ENCODE peak calls at places on chromosomes 12 and 14, in six cellular contexts. One of them, this sample, is unnamed.

GRCh38 chr14:100532916-100533630 is 54.1 kb downstream of the BEGAIN start:
- DNase-seq in esophagus squamous epithelium: no peak
- DNase-seq in astrocyte of the spinal cord: peak
- DNase-seq in adrenal gland: peak
- DNase-seq in tibial nerve: peak
- DNase-seq in right lobe of liver: peak
- DNase-seq in this sample: no peak

GRCh38 chr12:94722664-94723063 is 72.3 kb upstream of the TMCC3 start:
- DNase-seq in esophagus squamous epithelium: no peak
- DNase-seq in astrocyte of the spinal cord: no peak
- DNase-seq in adrenal gland: no peak
- DNase-seq in tibial nerve: no peak
- DNase-seq in right lobe of liver: no peak
- DNase-seq in this sample: no peak

GRCh38 chr14:23483216-23483854 is 13.8 kb downstream of the NGDN start:
- DNase-seq in esophagus squamous epithelium: no peak
- DNase-seq in astrocyte of the spinal cord: no peak
- DNase-seq in adrenal gland: no peak
- DNase-seq in tibial nerve: no peak
- DNase-seq in right lobe of liver: no peak
- DNase-seq in this sample: no peak

GRCh38 chr12:47396902-47397663 is 308.7 kb downstream of the RPAP3 start:
- DNase-seq in esophagus squamous epithelium: no peak
- DNase-seq in astrocyte of the spinal cord: no peak
- DNase-seq in adrenal gland: no peak
- DNase-seq in tibial nerve: no peak
- DNase-seq in right lobe of liver: no peak
- DNase-seq in this sample: no peak

GRCh38 chr14:51630987-51631386 is 20.7 kb upstream of the FRMD6 start:
- DNase-seq in esophagus squamous epithelium: no peak
- DNase-seq in astrocyte of the spinal cord: no peak
- DNase-seq in adrenal gland: no peak
- DNase-seq in tibial nerve: no peak
- DNase-seq in right lobe of liver: no peak
- DNase-seq in this sample: no peak

GRCh38 chr14:89240414-89240813 is 176.6 kb downstream of the FOXN3 start:
- DNase-seq in esophagus squamous epithelium: no peak
- DNase-seq in astrocyte of the spinal cord: peak
- DNase-seq in adrenal gland: no peak
- DNase-seq in tibial nerve: no peak
- DNase-seq in right lobe of liver: no peak
- DNase-seq in this sample: no peak

GRCh38 chr14:100261621-100262020 is 22.7 kb downstream of the YY1 start:
- DNase-seq in esophagus squamous epithelium: no peak
- DNase-seq in astrocyte of the spinal cord: no peak
- DNase-seq in adrenal gland: no peak
- DNase-seq in tibial nerve: no peak
- DNase-seq in right lobe of liver: no peak
- DNase-seq in this sample: no peak

GRCh38 chr12:108854453-108855283 is 2.7 kb downstream of the SSH1 start:
- DNase-seq in esophagus squamous epithelium: no peak
- DNase-seq in astrocyte of the spinal cord: peak
- DNase-seq in adrenal gland: peak
- DNase-seq in tibial nerve: no peak
- DNase-seq in right lobe of liver: no peak
- DNase-seq in this sample: peak

GRCh38 chr12:106234513-106234912 is 13.3 kb downstream of the CKAP4 start:
- DNase-seq in esophagus squamous epithelium: no peak
- DNase-seq in astrocyte of the spinal cord: peak
- DNase-seq in adrenal gland: no peak
- DNase-seq in tibial nerve: no peak
- DNase-seq in right lobe of liver: no peak
- DNase-seq in this sample: no peak

GRCh38 chr14:94342334-94342934 is 19.3 kb upstream of the SERPINA6 start:
- DNase-seq in esophagus squamous epithelium: peak
- DNase-seq in astrocyte of the spinal cord: peak
- DNase-seq in adrenal gland: peak
- DNase-seq in tibial nerve: peak
- DNase-seq in right lobe of liver: peak
- DNase-seq in this sample: peak

GRCh38 chr12:26113853-26114719 is 10.8 kb downstream of the BHLHE41 start:
- DNase-seq in esophagus squamous epithelium: peak
- DNase-seq in astrocyte of the spinal cord: peak
- DNase-seq in adrenal gland: peak
- DNase-seq in tibial nerve: peak
- DNase-seq in right lobe of liver: peak
- DNase-seq in this sample: peak

GRCh38 chr14:68815288-68816182 is 22.7 kb upstream of the ZFP36L1 start:
- DNase-seq in esophagus squamous epithelium: no peak
- DNase-seq in astrocyte of the spinal cord: no peak
- DNase-seq in adrenal gland: peak
- DNase-seq in tibial nerve: no peak
- DNase-seq in right lobe of liver: peak
- DNase-seq in this sample: no peak

GRCh38 chr12:11839093-11839641 is 189.7 kb downstream of the ETV6 start:
- DNase-seq in esophagus squamous epithelium: no peak
- DNase-seq in astrocyte of the spinal cord: peak
- DNase-seq in adrenal gland: peak
- DNase-seq in tibial nerve: no peak
- DNase-seq in right lobe of liver: no peak
- DNase-seq in this sample: no peak

GRCh38 chr14:22553445-22553844 is 35.6 kb downstream of the DAD1 start:
- DNase-seq in esophagus squamous epithelium: no peak
- DNase-seq in astrocyte of the spinal cord: no peak
- DNase-seq in adrenal gland: no peak
- DNase-seq in tibial nerve: no peak
- DNase-seq in right lobe of liver: no peak
- DNase-seq in this sample: no peak

GRCh38 chr12:43848786-43849185 is 12.9 kb downstream of the TMEM117 start:
- DNase-seq in esophagus squamous epithelium: no peak
- DNase-seq in astrocyte of the spinal cord: no peak
- DNase-seq in adrenal gland: no peak
- DNase-seq in tibial nerve: no peak
- DNase-seq in right lobe of liver: no peak
- DNase-seq in this sample: no peak

GRCh38 chr12:118025168-118025567 is 8.7 kb downstream of the RFC5 start:
- DNase-seq in esophagus squamous epithelium: no peak
- DNase-seq in astrocyte of the spinal cord: no peak
- DNase-seq in adrenal gland: no peak
- DNase-seq in tibial nerve: no peak
- DNase-seq in right lobe of liver: no peak
- DNase-seq in this sample: no peak

GRCh38 chr14:88825503-88825902 is 1.1 kb downstream of the TTC8 start:
- DNase-seq in esophagus squamous epithelium: no peak
- DNase-seq in astrocyte of the spinal cord: no peak
- DNase-seq in adrenal gland: no peak
- DNase-seq in tibial nerve: no peak
- DNase-seq in right lobe of liver: no peak
- DNase-seq in this sample: no peak

GRCh38 chr14:104217486-104218360 is 79.3 kb downstream of the KIF26A start:
- DNase-seq in esophagus squamous epithelium: no peak
- DNase-seq in astrocyte of the spinal cord: no peak
- DNase-seq in adrenal gland: no peak
- DNase-seq in tibial nerve: no peak
- DNase-seq in right lobe of liver: peak
- DNase-seq in this sample: no peak

GRCh38 chr12:21502164-21502496 is 541 bp downstream of the GOLT1B start:
- DNase-seq in esophagus squamous epithelium: no peak
- DNase-seq in astrocyte of the spinal cord: peak
- DNase-seq in adrenal gland: peak
- DNase-seq in tibial nerve: no peak
- DNase-seq in right lobe of liver: no peak
- DNase-seq in this sample: no peak

GRCh38 chr14:105161964-105162363 is 6.6 kb downstream of the JAG2 start:
- DNase-seq in esophagus squamous epithelium: no peak
- DNase-seq in astrocyte of the spinal cord: no peak
- DNase-seq in adrenal gland: no peak
- DNase-seq in tibial nerve: no peak
- DNase-seq in right lobe of liver: no peak
- DNase-seq in this sample: no peak

GRCh38 chr12:93879476-93880376 is 202.6 kb downstream of the CRADD start:
- DNase-seq in esophagus squamous epithelium: no peak
- DNase-seq in astrocyte of the spinal cord: peak
- DNase-seq in adrenal gland: no peak
- DNase-seq in tibial nerve: no peak
- DNase-seq in right lobe of liver: no peak
- DNase-seq in this sample: no peak

GRCh38 chr14:101734241-101734847 is 27.2 kb upstream of the PPP2R5C start:
- DNase-seq in esophagus squamous epithelium: no peak
- DNase-seq in astrocyte of the spinal cord: no peak
- DNase-seq in adrenal gland: no peak
- DNase-seq in tibial nerve: no peak
- DNase-seq in right lobe of liver: no peak
- DNase-seq in this sample: no peak

GRCh38 chr14:76844223-76844622 is 18.0 kb downstream of the LRRC74A start:
- DNase-seq in esophagus squamous epithelium: no peak
- DNase-seq in astrocyte of the spinal cord: peak
- DNase-seq in adrenal gland: peak
- DNase-seq in tibial nerve: no peak
- DNase-seq in right lobe of liver: peak
- DNase-seq in this sample: no peak

GRCh38 chr12:121397521-121397920 is 2.4 kb upstream of the RNF34 start:
- DNase-seq in esophagus squamous epithelium: no peak
- DNase-seq in astrocyte of the spinal cord: no peak
- DNase-seq in adrenal gland: no peak
- DNase-seq in tibial nerve: no peak
- DNase-seq in right lobe of liver: no peak
- DNase-seq in this sample: no peak

GRCh38 chr14:104358528-104359300 is 220.3 kb downstream of the KIF26A start:
- DNase-seq in esophagus squamous epithelium: no peak
- DNase-seq in astrocyte of the spinal cord: no peak
- DNase-seq in adrenal gland: no peak
- DNase-seq in tibial nerve: no peak
- DNase-seq in right lobe of liver: no peak
- DNase-seq in this sample: no peak

GRCh38 chr12:21219206-21219605 is 88.2 kb downstream of the SLCO1B1 start:
- DNase-seq in esophagus squamous epithelium: no peak
- DNase-seq in astrocyte of the spinal cord: no peak
- DNase-seq in adrenal gland: no peak
- DNase-seq in tibial nerve: no peak
- DNase-seq in right lobe of liver: no peak
- DNase-seq in this sample: no peak

GRCh38 chr12:6696690-6697583 is 3.7 kb downstream of the PIANP start:
- DNase-seq in esophagus squamous epithelium: no peak
- DNase-seq in astrocyte of the spinal cord: no peak
- DNase-seq in adrenal gland: no peak
- DNase-seq in tibial nerve: no peak
- DNase-seq in right lobe of liver: no peak
- DNase-seq in this sample: no peak

GRCh38 chr12:198708-199107 is 15.2 kb downstream of the SLC6A12 start:
- DNase-seq in esophagus squamous epithelium: no peak
- DNase-seq in astrocyte of the spinal cord: no peak
- DNase-seq in adrenal gland: no peak
- DNase-seq in tibial nerve: no peak
- DNase-seq in right lobe of liver: peak
- DNase-seq in this sample: no peak

DNA sequence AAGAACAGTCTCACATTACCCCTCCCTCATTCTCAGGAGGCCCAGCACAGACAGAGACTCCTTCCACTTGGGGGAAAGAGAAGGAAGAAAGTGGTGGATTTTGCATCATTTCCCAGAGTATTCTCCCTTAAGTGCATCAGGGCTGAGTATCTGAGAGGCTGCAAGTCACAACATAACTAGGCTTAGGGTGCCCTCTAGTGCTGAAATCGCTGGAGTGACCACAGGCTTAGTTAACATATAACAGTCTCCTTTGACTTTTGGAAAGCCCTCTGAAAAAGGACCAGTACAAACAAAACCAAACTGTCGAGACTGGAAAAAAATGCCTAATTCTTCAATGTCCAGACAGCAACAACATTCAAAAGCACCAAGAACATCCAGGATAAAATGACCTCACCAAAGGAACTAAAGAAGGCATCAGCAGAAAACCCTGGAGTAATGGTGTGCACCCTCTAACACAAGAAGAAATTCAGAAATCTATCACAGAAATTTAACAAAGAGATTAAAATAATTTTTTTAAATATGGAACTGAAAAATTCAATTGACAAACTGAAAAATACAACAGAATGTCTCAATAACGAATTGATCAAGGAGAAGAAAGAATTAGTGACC is 412.3 kb downstream of the RPS29 start:
- DNase-seq in esophagus squamous epithelium: no peak
- DNase-seq in astrocyte of the spinal cord: peak
- DNase-seq in adrenal gland: peak
- DNase-seq in tibial nerve: no peak
- DNase-seq in right lobe of liver: no peak
- DNase-seq in this sample: peak
- TF ChIP-seq CTCF in esophagus squamous epithelium: no peak
- TF ChIP-seq CTCF in astrocyte of the spinal cord: peak
- TF ChIP-seq CTCF in adrenal gland: peak
- TF ChIP-seq CTCF in tibial nerve: no peak
- TF ChIP-seq CTCF in right lobe of liver: peak
- TF ChIP-seq CTCF in this sample: peak

GRCh38 chr12:31874961-31875608 is 84.1 kb upstream of the RESF1 start:
- DNase-seq in esophagus squamous epithelium: peak
- DNase-seq in astrocyte of the spinal cord: peak
- DNase-seq in adrenal gland: peak
- DNase-seq in tibial nerve: no peak
- DNase-seq in right lobe of liver: peak
- DNase-seq in this sample: peak
- H3K4me3 ChIP-seq in esophagus squamous epithelium: no peak
- H3K4me3 ChIP-seq in astrocyte of the spinal cord: no peak
- H3K4me3 ChIP-seq in adrenal gland: no peak
- H3K4me3 ChIP-seq in tibial nerve: no peak
- H3K4me3 ChIP-seq in right lobe of liver: no peak
- H3K4me3 ChIP-seq in this sample: no peak

GRCh38 chr12:52426034-52426433 is 8.1 kb downstream of the KRT75 start:
- DNase-seq in esophagus squamous epithelium: no peak
- DNase-seq in astrocyte of the spinal cord: no peak
- DNase-seq in adrenal gland: no peak
- DNase-seq in tibial nerve: no peak
- DNase-seq in right lobe of liver: no peak
- DNase-seq in this sample: no peak
- TF ChIP-seq CTCF in esophagus squamous epithelium: no peak
- TF ChIP-seq CTCF in astrocyte of the spinal cord: no peak
- TF ChIP-seq CTCF in adrenal gland: no peak
- TF ChIP-seq CTCF in tibial nerve: no peak
- TF ChIP-seq CTCF in right lobe of liver: no peak
- TF ChIP-seq CTCF in this sample: no peak

DNA sequence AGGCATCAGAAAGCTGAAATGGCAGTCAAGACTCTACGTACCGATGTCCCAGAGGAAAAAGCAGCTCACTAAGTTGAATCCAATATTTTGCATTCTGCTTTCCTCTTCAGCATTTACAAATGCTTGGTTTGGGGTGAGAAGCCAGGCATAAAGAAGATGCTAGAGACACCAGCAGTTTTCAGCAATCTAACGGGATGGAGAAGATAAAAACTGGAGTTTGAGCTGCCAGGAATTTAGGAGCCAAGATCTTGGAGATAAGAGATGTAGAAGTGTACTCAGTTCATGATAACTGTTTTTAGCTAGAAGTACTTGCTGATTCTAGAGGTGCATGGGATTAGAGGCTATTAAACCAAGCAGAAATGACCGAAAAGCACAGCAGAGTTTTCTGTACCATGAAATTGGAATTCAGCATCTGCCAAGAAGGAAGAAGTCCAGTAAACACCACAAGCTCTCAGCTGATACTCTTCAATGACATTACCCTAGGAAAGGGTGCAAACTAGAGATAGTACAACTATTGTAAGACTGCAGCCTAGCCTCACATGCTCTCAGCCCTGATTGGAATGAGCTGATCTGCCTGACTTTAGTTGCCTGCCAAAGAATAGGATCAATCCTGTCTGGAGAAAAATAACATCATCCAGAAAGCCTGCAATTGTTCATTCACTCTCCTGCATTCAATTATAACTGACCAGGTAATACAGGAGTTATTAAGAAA is 7.4 kb upstream of the ALDH1L2 start:
- DNase-seq in esophagus squamous epithelium: no peak
- DNase-seq in astrocyte of the spinal cord: no peak
- DNase-seq in adrenal gland: no peak
- DNase-seq in tibial nerve: no peak
- DNase-seq in right lobe of liver: no peak
- DNase-seq in this sample: no peak
- H3K4me3 ChIP-seq in esophagus squamous epithelium: peak
- H3K4me3 ChIP-seq in astrocyte of the spinal cord: no peak
- H3K4me3 ChIP-seq in adrenal gland: no peak
- H3K4me3 ChIP-seq in tibial nerve: no peak
- H3K4me3 ChIP-seq in right lobe of liver: no peak
- H3K4me3 ChIP-seq in this sample: no peak

This sample was measured in retinal pigment epithelial cell.